ENCODE peak calls at places on chromosome 21, in five cellular contexts. One of them, this sample, is unnamed.

GRCh38 chr21:42189860-42190491 is 29.0 kb upstream of the ABCG1 start:
- DNase-seq in SK-N-SH: no peak
- DNase-seq in GM12878: no peak
- DNase-seq in K562: no peak
- DNase-seq in HepG2: no peak
- DNase-seq in this sample: no peak

GRCh38 chr21:43196789-43197188 is 28.0 kb downstream of the CRYAA start:
- DNase-seq in SK-N-SH: no peak
- DNase-seq in GM12878: no peak
- DNase-seq in K562: no peak
- DNase-seq in HepG2: no peak
- DNase-seq in this sample: no peak

GRCh38 chr21:42051788-42052187 is 19.3 kb upstream of the UMODL1 start:
- DNase-seq in SK-N-SH: no peak
- DNase-seq in GM12878: no peak
- DNase-seq in K562: peak
- DNase-seq in HepG2: no peak
- DNase-seq in this sample: no peak

GRCh38 chr21:45632897-45633260 is 10.6 kb upstream of the PCBP3 start:
- DNase-seq in SK-N-SH: peak
- DNase-seq in GM12878: no peak
- DNase-seq in K562: no peak
- DNase-seq in HepG2: no peak
- DNase-seq in this sample: no peak

GRCh38 chr21:22900511-22900910 is 1902.3 kb downstream of the NCAM2 start:
- DNase-seq in SK-N-SH: peak
- DNase-seq in GM12878: no peak
- DNase-seq in K562: no peak
- DNase-seq in HepG2: no peak
- DNase-seq in this sample: no peak

GRCh38 chr21:45050786-45051489 is 23.4 kb upstream of the ADARB1 start:
- DNase-seq in SK-N-SH: no peak
- DNase-seq in GM12878: no peak
- DNase-seq in K562: no peak
- DNase-seq in HepG2: no peak
- DNase-seq in this sample: no peak

GRCh38 chr21:25515484-25516405 is 91.5 kb downstream of the MRPL39 start:
- DNase-seq in SK-N-SH: no peak
- DNase-seq in GM12878: no peak
- DNase-seq in K562: no peak
- DNase-seq in HepG2: no peak
- DNase-seq in this sample: no peak

GRCh38 chr21:18950045-18950740 is 546.6 kb upstream of the TMPRSS15 start:
- DNase-seq in SK-N-SH: no peak
- DNase-seq in GM12878: no peak
- DNase-seq in K562: peak
- DNase-seq in HepG2: no peak
- DNase-seq in this sample: no peak

GRCh38 chr21:46124926-46125845 is 27.3 kb downstream of the COL6A2 start:
- DNase-seq in SK-N-SH: peak
- DNase-seq in GM12878: no peak
- DNase-seq in K562: no peak
- DNase-seq in HepG2: no peak
- DNase-seq in this sample: no peak

GRCh38 chr21:45819478-45820170 is 161.9 kb upstream of the COL6A1 start:
- DNase-seq in SK-N-SH: peak
- DNase-seq in GM12878: no peak
- DNase-seq in K562: no peak
- DNase-seq in HepG2: no peak
- DNase-seq in this sample: no peak

GRCh38 chr21:42125571-42126544 is 54.7 kb downstream of the UMODL1 start:
- DNase-seq in SK-N-SH: no peak
- DNase-seq in GM12878: no peak
- DNase-seq in K562: peak
- DNase-seq in HepG2: peak
- DNase-seq in this sample: no peak

GRCh38 chr21:26368591-26368990 is 198.0 kb upstream of the APP start:
- DNase-seq in SK-N-SH: no peak
- DNase-seq in GM12878: no peak
- DNase-seq in K562: no peak
- DNase-seq in HepG2: no peak
- DNase-seq in this sample: no peak

GRCh38 chr21:26445440-26445839 is 127.6 kb downstream of the CYYR1 start:
- DNase-seq in SK-N-SH: no peak
- DNase-seq in GM12878: no peak
- DNase-seq in K562: no peak
- DNase-seq in HepG2: no peak
- DNase-seq in this sample: no peak

GRCh38 chr21:41924355-41924754 is 29.5 kb downstream of the C2CD2 start:
- DNase-seq in SK-N-SH: no peak
- DNase-seq in GM12878: no peak
- DNase-seq in K562: no peak
- DNase-seq in HepG2: no peak
- DNase-seq in this sample: no peak

GRCh38 chr21:45542242-45542666 is at the start of gene SLC19A1:
- DNase-seq in SK-N-SH: peak
- DNase-seq in GM12878: no peak
- DNase-seq in K562: peak
- DNase-seq in HepG2: no peak
- DNase-seq in this sample: no peak

GRCh38 chr21:28066051-28066450 is 926.6 kb downstream of the LTN1 start:
- DNase-seq in SK-N-SH: no peak
- DNase-seq in GM12878: no peak
- DNase-seq in K562: no peak
- DNase-seq in HepG2: no peak
- DNase-seq in this sample: no peak

GRCh38 chr21:42314616-42315295 is 453 bp downstream of the TFF3 start:
- DNase-seq in SK-N-SH: no peak
- DNase-seq in GM12878: no peak
- DNase-seq in K562: no peak
- DNase-seq in HepG2: peak
- DNase-seq in this sample: no peak

GRCh38 chr21:42269382-42269781 is 45.8 kb downstream of the TFF3 start:
- DNase-seq in SK-N-SH: no peak
- DNase-seq in GM12878: no peak
- DNase-seq in K562: no peak
- DNase-seq in HepG2: no peak
- DNase-seq in this sample: no peak

GRCh38 chr21:33394260-33394659 is 9.0 kb upstream of the IFNGR2 start:
- DNase-seq in SK-N-SH: no peak
- DNase-seq in GM12878: no peak
- DNase-seq in K562: no peak
- DNase-seq in HepG2: no peak
- DNase-seq in this sample: no peak

GRCh38 chr21:44955141-44955802 is 15.4 kb downstream of the SLX9 start:
- DNase-seq in SK-N-SH: no peak
- DNase-seq in GM12878: no peak
- DNase-seq in K562: no peak
- DNase-seq in HepG2: no peak
- DNase-seq in this sample: no peak

GRCh38 chr21:14836950-14837349 is 227.8 kb downstream of the NRIP1 start:
- DNase-seq in SK-N-SH: no peak
- DNase-seq in GM12878: no peak
- DNase-seq in K562: no peak
- DNase-seq in HepG2: no peak
- DNase-seq in this sample: no peak

GRCh38 chr21:22225299-22225698 is 1227.1 kb downstream of the NCAM2 start:
- DNase-seq in SK-N-SH: no peak
- DNase-seq in GM12878: no peak
- DNase-seq in K562: no peak
- DNase-seq in HepG2: no peak
- DNase-seq in this sample: no peak

GRCh38 chr21:32392299-32392879 is 423 bp downstream of the URB1 start:
- DNase-seq in SK-N-SH: no peak
- DNase-seq in GM12878: no peak
- DNase-seq in K562: peak
- DNase-seq in HepG2: no peak
- DNase-seq in this sample: no peak

GRCh38 chr21:16815228-16815627 is 697.6 kb upstream of the CXADR start:
- DNase-seq in SK-N-SH: no peak
- DNase-seq in GM12878: no peak
- DNase-seq in K562: no peak
- DNase-seq in HepG2: no peak
- DNase-seq in this sample: no peak

GRCh38 chr21:32364387-32364786 is 28.4 kb downstream of the URB1 start:
- DNase-seq in SK-N-SH: no peak
- DNase-seq in GM12878: no peak
- DNase-seq in K562: no peak
- DNase-seq in HepG2: peak
- DNase-seq in this sample: no peak

GRCh38 chr21:32046191-32046590 is 173.4 kb downstream of the HUNK start:
- DNase-seq in SK-N-SH: no peak
- DNase-seq in GM12878: no peak
- DNase-seq in K562: no peak
- DNase-seq in HepG2: no peak
- DNase-seq in this sample: no peak

GRCh38 chr21:25456672-25457071 is 150.6 kb downstream of the MRPL39 start:
- DNase-seq in SK-N-SH: no peak
- DNase-seq in GM12878: peak
- DNase-seq in K562: no peak
- DNase-seq in HepG2: no peak
- DNase-seq in this sample: no peak

GRCh38 chr21:45283611-45284455 is 3.9 kb downstream of the POFUT2 start:
- DNase-seq in SK-N-SH: no peak
- DNase-seq in GM12878: no peak
- DNase-seq in K562: no peak
- DNase-seq in HepG2: no peak
- DNase-seq in this sample: no peak

GRCh38 chr21:41664881-41665765 is 101.7 kb downstream of the RIPK4 start:
- DNase-seq in SK-N-SH: no peak
- DNase-seq in GM12878: no peak
- DNase-seq in K562: no peak
- DNase-seq in HepG2: no peak
- DNase-seq in this sample: no peak

GRCh38 chr21:42609806-42610205 is 43.6 kb upstream of the PDE9A start:
- DNase-seq in SK-N-SH: no peak
- DNase-seq in GM12878: peak
- DNase-seq in K562: no peak
- DNase-seq in HepG2: no peak
- DNase-seq in this sample: no peak

GRCh38 chr21:45826733-45827692 is 154.6 kb upstream of the COL6A1 start:
- DNase-seq in SK-N-SH: no peak
- DNase-seq in GM12878: no peak
- DNase-seq in K562: no peak
- DNase-seq in HepG2: no peak
- DNase-seq in this sample: no peak

GRCh38 chr21:45479691-45480675 is 62.3 kb downstream of the SLC19A1 start:
- DNase-seq in SK-N-SH: no peak
- DNase-seq in GM12878: no peak
- DNase-seq in K562: no peak
- DNase-seq in HepG2: no peak
- DNase-seq in this sample: no peak

GRCh38 chr21:34609951-34610549 is 4.9 kb downstream of the RCAN1 start:
- DNase-seq in SK-N-SH: no peak
- DNase-seq in GM12878: no peak
- DNase-seq in K562: no peak
- DNase-seq in HepG2: no peak
- DNase-seq in this sample: no peak
- TF ChIP-seq ZBTB33 in SK-N-SH: no peak
- TF ChIP-seq ZBTB33 in GM12878: no peak
- TF ChIP-seq ZBTB33 in K562: no peak
- TF ChIP-seq ZBTB33 in HepG2: no peak
- TF ChIP-seq ZBTB33 in this sample: no peak

DNA sequence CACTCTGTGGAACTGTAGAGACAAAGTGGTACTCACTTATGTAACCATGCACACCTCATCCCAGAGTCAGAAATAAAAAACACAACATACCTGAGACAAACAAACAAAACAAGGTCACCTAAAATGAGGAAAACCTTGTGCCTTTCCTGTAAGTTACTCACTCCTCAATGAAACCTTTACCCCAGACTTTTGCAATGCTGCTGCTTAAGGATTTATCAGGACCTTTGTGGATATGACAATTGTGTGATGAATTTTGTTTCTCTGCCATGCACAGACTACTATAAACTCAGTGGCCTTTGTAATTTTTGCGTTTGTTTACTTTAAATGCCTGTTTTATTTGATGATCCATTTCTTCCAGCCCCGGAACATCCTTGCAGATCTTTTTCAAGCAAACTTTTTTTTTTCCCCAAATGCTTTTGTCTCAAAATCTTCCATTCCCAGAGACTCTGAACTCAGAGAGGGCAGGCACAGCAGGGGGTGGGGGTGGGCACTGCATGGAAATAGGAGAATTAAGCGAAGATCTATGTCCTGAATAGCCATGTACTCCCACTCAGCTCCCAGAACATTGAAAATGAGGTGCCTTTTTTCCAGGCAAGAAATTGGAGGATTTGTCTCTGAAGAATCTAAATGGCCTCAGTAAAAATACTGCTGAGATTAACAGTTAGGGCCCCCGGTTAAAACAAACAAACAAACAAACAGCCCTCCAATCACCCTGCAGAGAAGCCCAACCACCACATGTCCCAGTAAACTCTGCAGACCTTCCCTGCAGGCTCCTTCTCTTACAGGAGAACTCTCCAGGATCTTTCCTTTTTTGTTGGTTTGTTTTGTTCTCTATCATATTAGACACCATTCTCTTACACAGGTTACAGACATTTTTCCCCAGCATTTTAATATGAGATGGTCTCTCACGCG is 22.6 kb upstream of the SIM2 start:
- DNase-seq in SK-N-SH: no peak
- DNase-seq in GM12878: no peak
- DNase-seq in K562: no peak
- DNase-seq in HepG2: no peak
- DNase-seq in this sample: no peak
- TF ChIP-seq ZBTB33 in SK-N-SH: no peak
- TF ChIP-seq ZBTB33 in GM12878: no peak
- TF ChIP-seq ZBTB33 in K562: no peak
- TF ChIP-seq ZBTB33 in HepG2: no peak
- TF ChIP-seq ZBTB33 in this sample: no peak

GRCh38 chr21:29299046-29299905 is 554 bp downstream of the BACH1 start:
- DNase-seq in SK-N-SH: no peak
- DNase-seq in GM12878: no peak
- DNase-seq in K562: peak
- DNase-seq in HepG2: peak
- DNase-seq in this sample: no peak
- TF ChIP-seq ZBTB33 in SK-N-SH: no peak
- TF ChIP-seq ZBTB33 in GM12878: no peak
- TF ChIP-seq ZBTB33 in K562: no peak
- TF ChIP-seq ZBTB33 in HepG2: no peak
- TF ChIP-seq ZBTB33 in this sample: no peak

GRCh38 chr21:36981049-36981391 is 14.6 kb upstream of the HLCS start:
- DNase-seq in SK-N-SH: no peak
- DNase-seq in GM12878: no peak
- DNase-seq in K562: no peak
- DNase-seq in HepG2: no peak
- DNase-seq in this sample: no peak

GRCh38 chr21:36976228-36976627 is 9.8 kb upstream of the HLCS start:
- DNase-seq in SK-N-SH: no peak
- DNase-seq in GM12878: no peak
- DNase-seq in K562: no peak
- DNase-seq in HepG2: no peak
- DNase-seq in this sample: no peak

GRCh38 chr21:36981977-36982700 is 15.7 kb upstream of the HLCS start:
- DNase-seq in SK-N-SH: no peak
- DNase-seq in GM12878: no peak
- DNase-seq in K562: no peak
- DNase-seq in HepG2: no peak
- DNase-seq in this sample: no peak

GRCh38 chr21:36976882-36977651 is 10.6 kb upstream of the HLCS start:
- DNase-seq in SK-N-SH: peak
- DNase-seq in GM12878: peak
- DNase-seq in K562: peak
- DNase-seq in HepG2: peak
- DNase-seq in this sample: peak

GRCh38 chr21:36980280-36981048 is 14.0 kb upstream of the HLCS start:
- DNase-seq in SK-N-SH: peak
- DNase-seq in GM12878: no peak
- DNase-seq in K562: no peak
- DNase-seq in HepG2: no peak
- DNase-seq in this sample: no peak
- TF ChIP-seq ZBTB33 in SK-N-SH: no peak
- TF ChIP-seq ZBTB33 in GM12878: no peak
- TF ChIP-seq ZBTB33 in K562: peak
- TF ChIP-seq ZBTB33 in HepG2: peak
- TF ChIP-seq ZBTB33 in this sample: no peak

This sample was measured in HCT116.